ENCODE peak calls at places on chromosomes 3 and 15, in five cellular contexts. Z is adrenal gland, M is HCT116, T is heart left ventricle, L is Peyer's patch. S is an unnamed sample.

GRCh38 chr15:80984856-80985255 is 4.8 kb downstream of the MESD start:
- DNase-seq in Z (peak; percentile 66), M (no peak), T (no peak), L (no peak), S (no peak)

GRCh38 chr3:18390024-18390660 is 35.0 kb downstream of the SATB1 start:
- DNase-seq in Z (no peak), M (no peak), T (no peak), L (no peak), S (no peak)

GRCh38 chr15:37891754-37892368 is 42.6 kb upstream of the TMCO5A start:
- DNase-seq in Z (peak; percentile 22), M (peak; percentile 38), T (no peak), L (no peak), S (no peak)

GRCh38 chr15:28955160-28955502 is 69.4 kb downstream of the APBA2 start:
- DNase-seq in Z (no peak), M (no peak), T (no peak), L (no peak), S (no peak)

GRCh38 chr3:73624363-73625123 is at the start of gene PDZRN3:
- DNase-seq in Z (peak; percentile 58), M (no peak), T (peak; percentile 65), L (peak; percentile 65), S (peak; percentile 66)

GRCh38 chr3:151580592-151580991 is 119.7 kb upstream of the IGSF10 start:
- DNase-seq in Z (no peak), M (no peak), T (no peak), L (no peak), S (no peak)

GRCh38 chr3:126956866-126957650 is 25.9 kb upstream of the PLXNA1 start:
- DNase-seq in Z (peak; percentile 21), M (no peak), T (no peak), L (peak; percentile 39), S (no peak)

GRCh38 chr3:146184616-146185015 is 23.6 kb upstream of the PLOD2 start:
- DNase-seq in Z (peak; percentile 33), M (peak; percentile 45), T (no peak), L (no peak), S (no peak)

GRCh38 chr15:70586241-70586640 is 177.1 kb downstream of the UACA start:
- DNase-seq in Z (no peak), M (no peak), T (no peak), L (no peak), S (no peak)

GRCh38 chr15:59388670-59389069 is 16.0 kb upstream of the MYO1E start:
- DNase-seq in Z (peak; percentile 22), M (no peak), T (no peak), L (no peak), S (no peak)

GRCh38 chr3:187286467-187287059 is 5.0 kb downstream of the MASP1 start:
- DNase-seq in Z (peak; percentile 53), M (no peak), T (no peak), L (no peak), S (no peak)

GRCh38 chr15:94015324-94015723 is 216.0 kb upstream of the MCTP2 start:
- DNase-seq in Z (no peak), M (no peak), T (no peak), L (no peak), S (no peak)

GRCh38 chr15:71800835-71801745 is 9.3 kb upstream of the NR2E3 start:
- DNase-seq in Z (peak; percentile 63), M (peak; percentile 56), T (no peak), L (no peak), S (no peak)

GRCh38 chr15:35548435-35548834 is 2.5 kb upstream of the DPH6 start:
- DNase-seq in Z (no peak), M (no peak), T (no peak), L (no peak), S (no peak)

GRCh38 chr3:9820944-9821343 is 10.9 kb downstream of the TTLL3 start:
- DNase-seq in Z (no peak), M (no peak), T (no peak), L (no peak), S (no peak)

GRCh38 chr3:72427575-72427974 is 420.7 kb downstream of the SHQ1 start:
- DNase-seq in Z (no peak), M (no peak), T (no peak), L (no peak), S (no peak)

GRCh38 chr3:106071306-106071705 is 202.5 kb upstream of the CBLB start:
- DNase-seq in Z (no peak), M (no peak), T (no peak), L (no peak), S (no peak)

GRCh38 chr3:16406175-16406574 is 107.3 kb downstream of the RFTN1 start:
- DNase-seq in Z (no peak), M (no peak), T (no peak), L (no peak), S (no peak)

GRCh38 chr3:195882002-195882441 is 26.3 kb downstream of the TNK2 start:
- DNase-seq in Z (no peak), M (no peak), T (no peak), L (no peak), S (no peak)

GRCh38 chr15:88649286-88649733 is 10.5 kb downstream of the ISG20 start:
- DNase-seq in Z (peak; percentile 38), M (peak; percentile 34), T (peak; percentile 66), L (peak; percentile 50), S (peak; percentile 28)

GRCh38 chr15:65595960-65596359 is 15.0 kb downstream of the INTS14 start:
- DNase-seq in Z (no peak), M (no peak), T (no peak), L (no peak), S (no peak)

GRCh38 chr15:84656972-84657371 is 1.0 kb downstream of the NMB start:
- DNase-seq in Z (no peak), M (no peak), T (no peak), L (no peak), S (no peak)

GRCh38 chr3:172102123-172102882 is 62.9 kb downstream of the FNDC3B start:
- DNase-seq in Z (no peak), M (no peak), T (no peak), L (no peak), S (peak; percentile 43)

GRCh38 chr15:44296625-44297524 is 8.4 kb downstream of the GOLM2 start:
- DNase-seq in Z (no peak), M (peak; percentile 40), T (no peak), L (no peak), S (no peak)

GRCh38 chr3:84601303-84601702 is 357.5 kb upstream of the CADM2 start:
- DNase-seq in Z (no peak), M (no peak), T (no peak), L (no peak), S (no peak)

GRCh38 chr3:186260726-186261125 is 101.3 kb downstream of the DGKG start:
- DNase-seq in Z (no peak), M (no peak), T (no peak), L (no peak), S (no peak)

GRCh38 chr3:128623762-128624176 is 26.8 kb downstream of the RPN1 start:
- DNase-seq in Z (peak; percentile 66), M (no peak), T (no peak), L (no peak), S (no peak)
- H3K4me1 ChIP-seq in Z (peaks cover 11% of the 10 kb centered on the region), M (no peaks in the 10 kb centered on the region), T (peaks cover 4% of the 10 kb centered on the region), L (peaks cover 8% of the 10 kb centered on the region), S (peaks cover 5% of the 10 kb centered on the region)

DNA sequence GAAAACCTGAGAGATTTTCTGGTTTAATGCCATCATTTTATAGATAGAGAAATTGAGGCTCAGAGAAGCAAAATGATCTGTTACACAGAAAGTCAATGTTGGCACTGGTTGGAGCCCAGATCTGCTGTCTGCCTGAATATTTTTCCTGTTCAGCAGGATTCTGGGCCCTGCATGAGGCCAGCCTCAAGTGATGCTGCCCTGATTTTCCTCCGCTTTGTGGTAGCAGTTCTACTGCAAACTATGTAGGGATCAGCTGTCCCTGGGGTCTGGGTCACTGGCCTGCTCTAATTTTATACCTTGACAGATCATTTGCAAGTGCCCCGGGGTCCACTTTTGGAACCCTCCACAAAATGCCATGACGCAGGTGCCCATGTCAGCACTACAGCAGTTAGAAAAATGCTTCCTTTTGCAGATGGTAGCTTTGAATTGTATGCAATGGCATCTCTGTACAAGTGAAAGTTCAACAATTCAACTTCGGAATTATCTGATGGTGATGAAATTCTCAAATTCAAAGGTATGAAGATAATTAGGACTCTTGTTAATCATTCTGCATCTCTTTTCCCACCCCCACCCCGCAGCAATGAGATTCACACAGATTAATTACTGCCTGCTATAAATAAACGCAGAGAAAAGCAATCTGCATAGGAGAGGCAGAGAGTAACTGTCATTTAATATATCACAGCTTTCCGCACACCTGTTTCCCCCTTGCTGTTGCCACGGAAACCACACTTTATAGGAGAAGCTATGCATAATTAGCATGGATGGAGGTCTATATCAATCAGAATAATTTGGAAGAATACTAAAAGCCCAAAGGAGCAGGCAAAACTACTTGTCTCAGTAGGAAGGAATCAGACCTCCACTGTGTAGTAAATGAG is 222.6 kb downstream of the PDCD6IP start:
- DNase-seq in Z (no peak), M (no peak), T (no peak), L (no peak), S (no peak)
- H3K4me3 ChIP-seq in Z (no peak overlapping the region), M (no peak overlapping the region), T (no peak overlapping the region), L (no peak overlapping the region), S (no peak overlapping the region)

DNA sequence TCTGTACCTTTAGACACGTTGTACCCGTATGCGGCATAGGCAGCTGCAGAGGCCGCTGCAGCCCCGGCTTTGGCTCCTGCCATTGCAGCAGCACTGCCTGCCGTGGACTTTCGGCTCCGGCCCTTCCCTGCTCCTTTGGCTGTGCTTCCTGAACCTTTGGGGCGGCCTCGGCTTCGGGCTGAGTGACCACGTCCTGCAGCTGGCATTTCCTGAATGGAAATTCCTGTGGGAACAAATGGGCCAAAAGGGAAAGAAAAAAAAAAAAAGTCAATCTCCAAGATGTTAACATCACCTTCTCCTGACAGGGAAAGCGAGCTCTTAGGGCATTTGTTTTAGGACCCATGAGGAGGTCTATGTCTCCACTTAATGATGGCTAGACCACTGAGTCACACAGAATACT is 29.6 kb downstream of the CHAC1 start:
- DNase-seq in Z (peak; percentile 21), M (no peak), T (peak; percentile 23), L (no peak), S (no peak)
- H3K36me3 ChIP-seq in Z (peaks cover 98% of the 10 kb centered on the region), M (peaks cover 66% of the 10 kb centered on the region), T (peaks cover 47% of the 10 kb centered on the region), L (peaks cover 4% of the 10 kb centered on the region), S (peaks cover 21% of the 10 kb centered on the region)

GRCh38 chr3:125358923-125359322 is 16.2 kb downstream of the ZNF148 start:
- DNase-seq in Z (no peak), M (no peak), T (no peak), L (no peak), S (no peak)

GRCh38 chr3:125356140-125357026 is 18.7 kb downstream of the ZNF148 start:
- DNase-seq in Z (no peak), M (no peak), T (no peak), L (no peak), S (no peak)

GRCh38 chr3:125357837-125358236 is 17.3 kb downstream of the ZNF148 start:
- DNase-seq in Z (no peak), M (no peak), T (no peak), L (no peak), S (no peak)

GRCh38 chr3:125359700-125360099 is 15.4 kb downstream of the ZNF148 start:
- DNase-seq in Z (no peak), M (no peak), T (no peak), L (no peak), S (no peak)

DNA sequence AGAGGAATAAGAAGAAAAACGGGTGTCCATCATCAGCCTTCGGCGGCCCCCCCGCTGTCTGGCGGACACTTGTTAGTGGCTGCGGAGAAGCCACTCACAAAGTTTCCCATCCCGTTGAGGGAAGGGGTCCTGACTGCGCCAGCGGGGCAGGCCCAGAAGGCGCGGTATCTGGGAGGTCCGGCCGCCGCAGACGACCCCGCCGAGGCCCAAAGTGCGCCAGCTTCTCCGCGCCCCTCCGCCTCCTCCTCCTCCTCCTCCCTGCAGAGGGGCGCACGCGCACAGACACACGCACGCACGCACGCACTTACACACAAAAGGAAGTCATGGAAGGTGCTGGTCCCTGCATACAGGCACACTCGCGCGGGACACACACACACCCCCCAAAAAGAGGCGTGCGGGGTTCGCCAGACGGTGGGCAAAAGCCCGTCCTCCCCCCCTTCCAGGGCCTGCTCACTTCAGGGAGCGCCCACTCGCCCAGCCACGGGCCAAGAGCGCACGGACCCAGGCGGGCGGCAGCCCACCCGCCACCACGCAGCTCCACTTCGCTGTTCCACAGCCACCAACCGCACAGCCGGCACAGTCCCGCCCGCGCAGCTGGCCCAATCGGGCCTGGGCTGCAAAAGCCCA is 18.0 kb downstream of the ZNF148 start:
- DNase-seq in Z (peak; percentile 66), M (no peak), T (peak; percentile 45), L (peak; percentile 57), S (peak; percentile 29)
- H3K4me1 ChIP-seq in Z (peaks cover 9% of the 10 kb centered on the region), M (no peaks in the 10 kb centered on the region), T (peaks cover 35% of the 10 kb centered on the region), L (peaks cover 8% of the 10 kb centered on the region), S (peaks cover 4% of the 10 kb centered on the region)